ENCODE peak calls at places on chromosomes 2 and 18, in nine cellular contexts. S is psoas muscle, G is endodermal cell, A is ELF-1, Z is ACHN, C is GM04504, J is NCI-H1092 treated with DMSO at 0.1 percent for 48 hours, P is left colon, F is upper lobe of left lung. N is an unnamed sample.
A peak's percentile ranks its signal among the peaks of the same experiment; 100 is the strongest.

GRCh38 chr18:63022429-63023022 is 297.0 kb downstream of the BCL2 start:
- DNase-seq in S (no peak), G (peak; percentile 91), A (peak; percentile 68), Z (peak; percentile 2), C (no peak), J (no peak), P (no peak), F (peak; percentile 77), N (no peak)

GRCh38 chr2:162989507-162989906 is 150.9 kb upstream of the KCNH7 start:
- DNase-seq in S (no peak), G (no peak), A (no peak), Z (peak; percentile 4), C (no peak), J (peak; percentile 6), P (no peak), F (no peak), N (no peak)

GRCh38 chr2:63049291-63050185 is 1.1 kb upstream of the OTX1 start:
- DNase-seq in S (no peak), G (peak; percentile 81), A (peak; percentile 65), Z (peak; percentile 21), C (no peak), J (no peak), P (peak; percentile 6), F (peak; percentile 72), N (no peak)

GRCh38 chr2:101273045-101273444 is 20.4 kb downstream of the CNOT11 start:
- DNase-seq in S (no peak), G (no peak), A (no peak), Z (no peak), C (no peak), J (no peak), P (no peak), F (no peak), N (no peak)

GRCh38 chr2:21317131-21317530 is 193.4 kb downstream of the TDRD15 start:
- DNase-seq in S (peak; percentile 18), G (peak; percentile 81), A (peak; percentile 75), Z (peak; percentile 52), C (no peak), J (peak; percentile 2), P (peak; percentile 65), F (no peak), N (peak; percentile 3)

GRCh38 chr2:183124222-183124956 is at the start of gene NUP35:
- DNase-seq in S (peak; percentile 76), G (peak; percentile 95), A (peak; percentile 92), Z (peak; percentile 96), C (peak; percentile 69), J (peak; percentile 90), P (peak; percentile 86), F (peak; percentile 44), N (peak; percentile 88)

GRCh38 chr2:46800625-46801024 is 115.0 kb downstream of the MCFD2 start:
- DNase-seq in S (no peak), G (peak; percentile 29), A (no peak), Z (no peak), C (no peak), J (no peak), P (no peak), F (peak; percentile 35), N (no peak)

GRCh38 chr2:42931147-42931817 is 138.9 kb upstream of the HAAO start:
- DNase-seq in S (no peak), G (peak; percentile 92), A (peak; percentile 84), Z (no peak), C (no peak), J (no peak), P (peak; percentile 46), F (no peak), N (no peak)

GRCh38 chr18:75377258-75377657 is 50.2 kb downstream of the SMIM21 start:
- DNase-seq in S (no peak), G (no peak), A (no peak), Z (peak; percentile 1), C (no peak), J (no peak), P (no peak), F (no peak), N (no peak)

GRCh38 chr2:69196327-69197117 is 183.5 kb downstream of the ANTXR1 start:
- DNase-seq in S (no peak), G (no peak), A (no peak), Z (peak; percentile 3), C (peak; percentile 96), J (no peak), P (no peak), F (peak; percentile 13), N (no peak)

GRCh38 chr18:9643549-9643948 is 29.2 kb upstream of the PPP4R1 start:
- DNase-seq in S (no peak), G (peak; percentile 65), A (peak; percentile 82), Z (peak; percentile 96), C (peak; percentile 88), J (no peak), P (no peak), F (no peak), N (peak; percentile 40)

GRCh38 chr2:219331560-219332213 is 857 bp downstream of the RESP18 start:
- DNase-seq in S (peak; percentile 35), G (peak; percentile 92), A (peak; percentile 64), Z (peak; percentile 20), C (no peak), J (no peak), P (peak; percentile 28), F (peak; percentile 89), N (peak; percentile 40)

GRCh38 chr2:171098607-171099006 is 62.1 kb downstream of the TLK1 start:
- DNase-seq in S (no peak), G (no peak), A (no peak), Z (no peak), C (no peak), J (no peak), P (no peak), F (no peak), N (no peak)

GRCh38 chr2:206392118-206392517 is 51.2 kb upstream of the ADAM23 start:
- DNase-seq in S (no peak), G (peak; percentile 79), A (peak; percentile 53), Z (peak; percentile 56), C (peak; percentile 18), J (peak; percentile 20), P (no peak), F (no peak), N (no peak)

GRCh38 chr18:75489493-75490190 is 62.1 kb upstream of the SMIM21 start:
- DNase-seq in S (no peak), G (no peak), A (no peak), Z (peak; percentile 75), C (peak; percentile 86), J (no peak), P (no peak), F (no peak), N (no peak)

GRCh38 chr2:133574186-133574585 is 5.9 kb upstream of the NCKAP5 start:
- DNase-seq in S (no peak), G (no peak), A (peak; percentile 62), Z (no peak), C (no peak), J (no peak), P (no peak), F (no peak), N (no peak)

GRCh38 chr18:50282521-50283335 is 1.4 kb upstream of the MBD1 start:
- DNase-seq in S (no peak), G (no peak), A (no peak), Z (no peak), C (no peak), J (peak; percentile 6), P (peak; percentile 36), F (peak; percentile 84), N (peak; percentile 33)

GRCh38 chr2:28398101-28398834 is 5.6 kb downstream of the FOSL2 start:
- DNase-seq in S (peak; percentile 69), G (no peak), A (no peak), Z (peak; percentile 67), C (peak; percentile 40), J (no peak), P (no peak), F (no peak), N (no peak)

GRCh38 chr18:77032121-77032758 is 100.3 kb downstream of the MBP start:
- DNase-seq in S (no peak), G (no peak), A (no peak), Z (no peak), C (no peak), J (no peak), P (no peak), F (peak; percentile 59), N (no peak)

GRCh38 chr2:101759162-101759561 is 61.7 kb downstream of the MAP4K4 start:
- DNase-seq in S (no peak), G (no peak), A (peak; percentile 65), Z (peak; percentile 86), C (peak; percentile 80), J (no peak), P (no peak), F (no peak), N (no peak)

N was measured in heart right ventricle.